ENCODE peak calls at places on chromosomes 11 and 22, in six cellular contexts. L, J, Y, H, Z and B are unnamed samples.
A peak's percentile ranks its signal among the peaks of the same experiment; 100 is the strongest.

GRCh38 chr11:46485852-46486443 is 94.4 kb upstream of the CHRM4 start:
- DNase-seq in J (no peak), L (no peak), H (peak; percentile 36), Z (no peak), Y (no peak), B (no peak)

GRCh38 chr11:129888451-129888850 is 6.9 kb downstream of the NFRKB start:
- DNase-seq in H (no peak), L (no peak), J (peak; percentile 43), Z (no peak), Y (no peak), B (no peak)

GRCh38 chr22:45516923-45517675 is 14.4 kb downstream of the FBLN1 start:
- DNase-seq in Y (no peak), H (peak; percentile 55), Z (no peak), J (no peak), L (peak; percentile 49), B (no peak)

GRCh38 chr11:120326845-120327281 is 1.8 kb downstream of the TLCD5 start:
- DNase-seq in Z (no peak), J (peak; percentile 17), H (no peak), Y (no peak), L (peak; percentile 46), B (no peak)

GRCh38 chr11:82906236-82906635 is 4.7 kb downstream of the DDIAS start:
- DNase-seq in Y (no peak), L (peak; percentile 61), Z (no peak), J (peak; percentile 50), H (peak; percentile 59), B (no peak)

GRCh38 chr22:21764038-21764804 is 28.6 kb upstream of the YPEL1 start:
- DNase-seq in J (no peak), Y (no peak), L (no peak), Z (no peak), H (no peak), B (no peak)

GRCh38 chr11:57815476-57815875 is 53.9 kb downstream of the CTNND1 start:
- DNase-seq in Y (no peak), H (no peak), L (no peak), J (no peak), Z (no peak), B (no peak)

GRCh38 chr11:77436969-77437368 is 36.9 kb downstream of the PAK1 start:
- DNase-seq in Z (no peak), Y (no peak), L (no peak), H (no peak), J (no peak), B (no peak)

GRCh38 chr11:76329084-76329648 is 51.8 kb downstream of the THAP12 start:
- DNase-seq in Y (no peak), J (no peak), Z (no peak), L (peak; percentile 63), H (peak; percentile 66), B (no peak)

GRCh38 chr22:37728620-37729019 is 31.8 kb downstream of the TRIOBP start:
- DNase-seq in H (no peak), J (no peak), Y (no peak), L (no peak), Z (no peak), B (no peak)

GRCh38 chr22:27795053-27795452 is 6.5 kb downstream of the MN1 start:
- DNase-seq in J (no peak), L (no peak), Y (no peak), H (peak; percentile 51), Z (no peak), B (no peak)

GRCh38 chr22:24930678-24931077 is 15.8 kb downstream of the LHFPL7 start:
- DNase-seq in J (no peak), H (no peak), Y (no peak), Z (no peak), L (no peak), B (no peak)

GRCh38 chr22:27972732-27973698 is 54.0 kb upstream of the PITPNB start:
- DNase-seq in H (no peak), Y (no peak), L (no peak), J (no peak), Z (no peak), B (no peak)

GRCh38 chr11:126963603-126964353 is 36.8 kb downstream of the KIRREL3 start:
- DNase-seq in L (no peak), H (no peak), Y (no peak), J (no peak), Z (no peak), B (no peak)

GRCh38 chr22:49968831-49969661 is 8.5 kb downstream of the PIM3 start:
- DNase-seq in J (peak; percentile 22), Z (no peak), Y (no peak), H (no peak), L (no peak), B (peak; percentile 56)

GRCh38 chr22:49951986-49952896 is 8.3 kb upstream of the PIM3 start:
- DNase-seq in Y (no peak), L (peak; percentile 33), Z (no peak), H (no peak), J (no peak), B (no peak)

GRCh38 chr11:35518766-35519165 is 6.7 kb downstream of the PAMR1 start:
- DNase-seq in Z (no peak), L (peak; percentile 38), J (no peak), H (no peak), Y (no peak), B (no peak)

GRCh38 chr11:133951484-133952198 is 5.1 kb downstream of the IGSF9B start:
- DNase-seq in H (no peak), L (no peak), Y (no peak), J (no peak), Z (no peak), B (no peak)

GRCh38 chr22:49327411-49327810 is 500.3 kb downstream of the BRD1 start:
- DNase-seq in J (no peak), Z (no peak), H (no peak), Y (no peak), L (no peak), B (no peak)

GRCh38 chr11:128720522-128720985 is 26.7 kb downstream of the FLI1 start:
- DNase-seq in J (peak; percentile 59), H (peak; percentile 12), Y (peak; percentile 56), Z (no peak), L (no peak), B (no peak)

GRCh38 chr22:41280854-41281253 is 5.1 kb downstream of the RANGAP1 start:
- DNase-seq in L (no peak), H (no peak), J (no peak), Z (no peak), Y (no peak), B (no peak)

GRCh38 chr22:41274856-41275255 is 11.1 kb downstream of the RANGAP1 start:
- DNase-seq in Y (no peak), L (no peak), J (no peak), H (no peak), Z (no peak), B (no peak)

GRCh38 chr22:41284465-41284864 is 1.5 kb downstream of the RANGAP1 start:
- DNase-seq in J (no peak), Y (no peak), L (no peak), H (no peak), Z (no peak), B (no peak)

GRCh38 chr22:41285441-41285819 is 557 bp downstream of the RANGAP1 start:
- DNase-seq in J (peak; percentile 91), H (peak; percentile 67), Z (peak; percentile 67), Y (peak; percentile 37), L (peak; percentile 85), B (peak; percentile 68)

DNA sequence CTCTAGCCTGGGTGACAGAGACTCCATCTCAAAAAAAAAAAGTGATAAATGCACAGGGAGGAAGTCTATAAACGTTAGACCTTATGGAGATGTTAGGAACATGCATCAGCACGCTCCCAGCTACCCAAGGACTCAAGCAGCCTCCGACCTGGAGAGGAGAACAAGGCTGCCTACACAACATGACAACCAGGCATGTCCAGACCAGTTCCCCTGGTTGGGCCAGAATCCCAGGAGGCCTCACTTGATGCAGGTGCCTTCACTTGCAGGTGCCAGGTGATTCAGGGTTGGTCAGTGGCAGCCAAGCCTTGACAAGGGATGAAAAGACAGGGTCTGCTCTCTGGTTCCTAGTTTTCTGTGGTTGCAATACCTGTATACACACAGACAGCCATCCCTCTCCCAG is 5.9 kb downstream of the RANGAP1 start:
- DNase-seq in Y (no peak), J (no peak), H (no peak), L (no peak), Z (no peak), B (no peak)
- H3K9me3 ChIP-seq in Y (peaks cover 3% of the 10 kb centered on the region), J (no peaks in the 10 kb centered on the region), H (no peaks in the 10 kb centered on the region), L (no peaks in the 10 kb centered on the region), Z (no peaks in the 10 kb centered on the region), B (no peaks in the 10 kb centered on the region)

GRCh38 chr22:41561335-41561734 is 525 bp downstream of the CSDC2 start:
- DNase-seq in Z (no peak), L (no peak), H (no peak), J (no peak), Y (no peak), B (no peak)

GRCh38 chr22:41562461-41562860 is 1.7 kb downstream of the CSDC2 start:
- DNase-seq in J (no peak), H (no peak), Z (no peak), L (no peak), Y (no peak), B (no peak)

GRCh38 chr22:41564563-41564962 is 3.8 kb downstream of the CSDC2 start:
- DNase-seq in J (no peak), Y (no peak), L (no peak), H (no peak), Z (no peak), B (no peak)

GRCh38 chr22:41561788-41562187 is 978 bp downstream of the CSDC2 start:
- DNase-seq in Z (no peak), J (no peak), Y (no peak), L (no peak), H (no peak), B (no peak)

DNA sequence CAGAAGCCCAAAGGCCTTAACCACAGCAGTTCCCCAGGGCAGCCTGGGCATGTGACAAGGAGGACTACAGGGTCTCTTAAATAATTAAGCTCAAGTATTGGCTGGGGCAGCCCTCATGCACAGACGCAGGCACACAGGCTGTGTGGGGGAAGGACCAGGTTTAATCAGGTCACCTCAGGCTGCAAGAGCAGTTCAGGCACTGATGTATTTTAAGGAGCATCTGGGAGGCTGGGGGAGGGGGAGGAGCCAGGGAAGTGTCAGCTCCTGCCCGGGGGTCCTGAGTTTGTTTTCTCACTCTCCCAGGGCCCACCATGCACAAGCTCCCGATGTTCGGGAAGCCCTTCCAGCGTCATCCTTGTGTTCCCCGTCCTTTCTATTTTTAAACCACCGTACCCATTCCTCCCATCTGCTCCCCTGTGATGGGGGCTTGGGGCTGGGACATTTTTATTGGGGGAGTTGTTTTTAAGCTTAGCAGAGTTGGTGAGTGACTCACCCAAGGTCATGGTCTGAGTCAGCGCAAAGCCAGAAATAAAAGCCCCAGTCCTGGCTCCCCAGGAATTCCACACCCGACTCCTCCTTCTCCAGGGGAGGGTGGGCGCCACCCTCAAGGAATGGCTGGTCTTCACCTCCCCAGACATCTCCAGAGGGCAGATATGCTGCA is 2.4 kb downstream of the CSDC2 start:
- DNase-seq in Z (no peak), Y (no peak), L (peak; percentile 84), J (no peak), H (no peak), B (no peak)
- H3K4me3 ChIP-seq in Z (no peak overlapping the region), Y (no peak overlapping the region), L (peak overlapping the region; percentile 78), J (no peak overlapping the region), H (no peak overlapping the region), B (no peak overlapping the region)

DNA sequence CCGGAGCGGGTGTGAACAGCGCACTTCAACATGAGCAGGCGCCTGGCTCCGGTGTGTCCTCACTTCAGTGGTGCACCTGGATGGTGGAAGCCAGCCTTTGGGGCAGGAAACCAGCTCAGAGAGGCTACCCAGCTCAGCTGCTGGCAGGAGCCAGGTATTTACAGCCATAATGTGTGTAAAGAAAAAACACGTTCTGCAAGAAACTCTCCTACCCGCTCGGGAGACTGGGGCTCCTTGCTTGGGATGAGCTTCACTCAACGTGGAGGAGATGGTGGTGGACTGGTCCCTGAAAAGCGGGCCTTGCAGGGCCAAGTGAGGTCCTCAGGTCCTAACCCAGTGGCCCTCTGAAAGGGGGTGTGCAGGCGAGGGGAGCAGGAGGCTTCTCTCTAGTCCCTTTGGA is 7.5 kb downstream of the MCAM start:
- DNase-seq in L (no peak), Y (no peak), Z (no peak), H (no peak), J (no peak), B (no peak)
- H3K36me3 ChIP-seq in L (peaks cover 6% of the 10 kb centered on the region), Y (peaks cover 37% of the 10 kb centered on the region), Z (no peaks in the 10 kb centered on the region), H (no peaks in the 10 kb centered on the region), J (no peaks in the 10 kb centered on the region), B (peaks cover 2% of the 10 kb centered on the region)

GRCh38 chr22:43512279-43512678 is 100.5 kb downstream of the MPPED1 start:
- DNase-seq in Z (no peak), J (no peak), H (no peak), Y (no peak), L (no peak), B (no peak)
- H3K9me3 ChIP-seq in Z (no peaks in the 10 kb centered on the region), J (no peaks in the 10 kb centered on the region), H (no peaks in the 10 kb centered on the region), Y (no peaks in the 10 kb centered on the region), L (no peaks in the 10 kb centered on the region), B (no peaks in the 10 kb centered on the region)